ENCODE peak calls at places on chromosomes 13 and 19, in eight cellular contexts. H, T, W, Q, X, N, O and B are unnamed samples.

GRCh38 chr13:111168116-111168515 is 53.0 kb downstream of the ARHGEF7 start:
- DNase-seq in H (no peak), T (no peak), W (no peak), Q (no peak), X (no peak), N (no peak), O (no peak), B (no peak)

GRCh38 chr19:30074741-30075460 is 132.9 kb downstream of the URI1 start:
- DNase-seq in H (no peak), T (no peak), W (peak), Q (no peak), X (no peak), N (no peak), O (no peak), B (no peak)

GRCh38 chr19:39828015-39828633 is 5.8 kb downstream of the DYRK1B start:
- DNase-seq in H (no peak), T (no peak), W (no peak), Q (no peak), X (no peak), N (no peak), O (peak), B (no peak)

GRCh38 chr13:29743229-29743786 is 107.1 kb downstream of the UBL3 start:
- DNase-seq in H (no peak), T (no peak), W (peak), Q (no peak), X (peak), N (no peak), O (no peak), B (peak)

GRCh38 chr13:31930901-31931522 is 100.6 kb upstream of the FRY start:
- DNase-seq in H (no peak), T (no peak), W (peak), Q (no peak), X (no peak), N (no peak), O (no peak), B (peak)

GRCh38 chr19:57664269-57665127 is 4.2 kb upstream of the ZSCAN4 start:
- DNase-seq in H (no peak), T (no peak), W (peak), Q (peak), X (peak), N (peak), O (no peak), B (peak)

GRCh38 chr19:28468701-28469459 is 744.1 kb downstream of the UQCRFS1 start:
- DNase-seq in H (peak), T (no peak), W (peak), Q (peak), X (peak), N (no peak), O (no peak), B (peak)

GRCh38 chr19:51702103-51702753 is 9.1 kb downstream of the SPACA6 start:
- DNase-seq in H (peak), T (no peak), W (peak), Q (peak), X (peak), N (no peak), O (no peak), B (peak)

GRCh38 chr13:111845621-111846351 is 221.2 kb upstream of the SOX1 start:
- DNase-seq in H (no peak), T (no peak), W (no peak), Q (no peak), X (no peak), N (peak), O (no peak), B (no peak)

GRCh38 chr13:64551755-64552154 is 2678.4 kb downstream of the PCDH9 start:
- DNase-seq in H (no peak), T (no peak), W (peak), Q (no peak), X (peak), N (no peak), O (peak), B (peak)

GRCh38 chr19:4660181-4660791 is 9.9 kb downstream of the MYDGF start:
- DNase-seq in H (no peak), T (no peak), W (no peak), Q (no peak), X (peak), N (peak), O (no peak), B (no peak)

GRCh38 chr13:35179494-35179893 is 237.4 kb downstream of the NBEA start:
- DNase-seq in H (no peak), T (no peak), W (peak), Q (no peak), X (peak), N (no peak), O (no peak), B (peak)

GRCh38 chr13:95784161-95784880 is 107.4 kb downstream of the DNAJC3 start:
- DNase-seq in H (no peak), T (peak), W (peak), Q (no peak), X (peak), N (no peak), O (no peak), B (peak)

GRCh38 chr13:31674056-31674455 is 65.3 kb upstream of the RXFP2 start:
- DNase-seq in H (no peak), T (no peak), W (peak), Q (no peak), X (peak), N (no peak), O (no peak), B (no peak)

GRCh38 chr13:97911311-97912138 is 42.0 kb upstream of the IPO5 start:
- DNase-seq in H (no peak), T (no peak), W (peak), Q (peak), X (no peak), N (no peak), O (no peak), B (no peak)